ENCODE peak calls at places on chromosomes 13 and 19, in five cellular contexts. One of them, this sample, is unnamed.

GRCh38 chr19:19488041-19488874 is 27.1 kb downstream of the TSSK6 start:
- DNase-seq in choroid plexus epithelial cell: no peak
- DNase-seq in ovary: peak
- DNase-seq in globus pallidus: no peak
- DNase-seq in activated CD8-positive, alpha-beta memory T cell treated with anti-CD3 and anti-CD28 coated beads, Interleukin-2, amount 10 ng/mL, durations not matched to agents 7 days and 5 days: no peak
- DNase-seq in this sample: peak

GRCh38 chr13:110925023-110925608 is 10.2 kb upstream of the ANKRD10 start:
- DNase-seq in choroid plexus epithelial cell: peak
- DNase-seq in ovary: no peak
- DNase-seq in globus pallidus: no peak
- DNase-seq in activated CD8-positive, alpha-beta memory T cell treated with anti-CD3 and anti-CD28 coated beads, Interleukin-2, amount 10 ng/mL, durations not matched to agents 7 days and 5 days: no peak
- DNase-seq in this sample: peak

GRCh38 chr13:109737606-109738005 is 48.8 kb downstream of the IRS2 start:
- DNase-seq in choroid plexus epithelial cell: no peak
- DNase-seq in ovary: no peak
- DNase-seq in globus pallidus: no peak
- DNase-seq in activated CD8-positive, alpha-beta memory T cell treated with anti-CD3 and anti-CD28 coated beads, Interleukin-2, amount 10 ng/mL, durations not matched to agents 7 days and 5 days: no peak
- DNase-seq in this sample: no peak

GRCh38 chr19:13095934-13096890 is 6.4 kb downstream of the LYL1 start:
- DNase-seq in choroid plexus epithelial cell: no peak
- DNase-seq in ovary: peak
- DNase-seq in globus pallidus: no peak
- DNase-seq in activated CD8-positive, alpha-beta memory T cell treated with anti-CD3 and anti-CD28 coated beads, Interleukin-2, amount 10 ng/mL, durations not matched to agents 7 days and 5 days: no peak
- DNase-seq in this sample: no peak

GRCh38 chr19:56927791-56928207 is 87.3 kb upstream of the PEG3 start:
- DNase-seq in choroid plexus epithelial cell: no peak
- DNase-seq in ovary: no peak
- DNase-seq in globus pallidus: no peak
- DNase-seq in activated CD8-positive, alpha-beta memory T cell treated with anti-CD3 and anti-CD28 coated beads, Interleukin-2, amount 10 ng/mL, durations not matched to agents 7 days and 5 days: no peak
- DNase-seq in this sample: no peak

GRCh38 chr19:50820086-50820485 is 3.5 kb downstream of the KLK1 start:
- DNase-seq in choroid plexus epithelial cell: no peak
- DNase-seq in ovary: no peak
- DNase-seq in globus pallidus: no peak
- DNase-seq in activated CD8-positive, alpha-beta memory T cell treated with anti-CD3 and anti-CD28 coated beads, Interleukin-2, amount 10 ng/mL, durations not matched to agents 7 days and 5 days: no peak
- DNase-seq in this sample: no peak

GRCh38 chr13:29865934-29866333 is 15.5 kb upstream of the UBL3 start:
- DNase-seq in choroid plexus epithelial cell: no peak
- DNase-seq in ovary: no peak
- DNase-seq in globus pallidus: no peak
- DNase-seq in activated CD8-positive, alpha-beta memory T cell treated with anti-CD3 and anti-CD28 coated beads, Interleukin-2, amount 10 ng/mL, durations not matched to agents 7 days and 5 days: no peak
- DNase-seq in this sample: no peak

GRCh38 chr13:41268764-41269163 is 5.4 kb upstream of the MTRF1 start:
- DNase-seq in choroid plexus epithelial cell: peak
- DNase-seq in ovary: no peak
- DNase-seq in globus pallidus: no peak
- DNase-seq in activated CD8-positive, alpha-beta memory T cell treated with anti-CD3 and anti-CD28 coated beads, Interleukin-2, amount 10 ng/mL, durations not matched to agents 7 days and 5 days: no peak
- DNase-seq in this sample: peak

GRCh38 chr13:43193789-43194188 is 170.4 kb downstream of the DNAJC15 start:
- DNase-seq in choroid plexus epithelial cell: no peak
- DNase-seq in ovary: no peak
- DNase-seq in globus pallidus: no peak
- DNase-seq in activated CD8-positive, alpha-beta memory T cell treated with anti-CD3 and anti-CD28 coated beads, Interleukin-2, amount 10 ng/mL, durations not matched to agents 7 days and 5 days: no peak
- DNase-seq in this sample: no peak

GRCh38 chr19:13817018-13817614 is 21.9 kb downstream of the ZSWIM4 start:
- DNase-seq in choroid plexus epithelial cell: no peak
- DNase-seq in ovary: no peak
- DNase-seq in globus pallidus: no peak
- DNase-seq in activated CD8-positive, alpha-beta memory T cell treated with anti-CD3 and anti-CD28 coated beads, Interleukin-2, amount 10 ng/mL, durations not matched to agents 7 days and 5 days: no peak
- DNase-seq in this sample: no peak